ENCODE peak calls at places on chromosome 1, in four cellular contexts. N, D, R and U are unnamed samples.

GRCh38 chr1:6200188-6200809 is 904 bp upstream of the RPL22 start:
- DNase-seq in N (no peak), D (no peak), R (no peak), U (no peak)

GRCh38 chr1:108862017-108862610 is 5.2 kb upstream of the AKNAD1 start:
- DNase-seq in N (no peak), D (no peak), R (no peak), U (no peak)

GRCh38 chr1:152110365-152110859 is 4.8 kb downstream of the TCHH start:
- DNase-seq in N (peak; percentile 38), D (peak; percentile 44), R (no peak), U (peak; percentile 17)

GRCh38 chr1:228340686-228341449 is 65.8 kb downstream of the TRIM11 start:
- DNase-seq in N (no peak), D (no peak), R (peak; percentile 7), U (no peak)

GRCh38 chr1:113199718-113200455 is 126.9 kb downstream of the LRIG2 start:
- DNase-seq in N (no peak), D (no peak), R (no peak), U (no peak)

GRCh38 chr1:41485605-41486004 is 1.1 kb upstream of the EDN2 start:
- DNase-seq in N (no peak), D (peak; percentile 66), R (no peak), U (no peak)

GRCh38 chr1:27581823-27582243 is 22.1 kb downstream of the AHDC1 start:
- DNase-seq in N (no peak), D (no peak), R (peak; percentile 64), U (no peak)

GRCh38 chr1:15851251-15852035 is 3.9 kb downstream of the SPEN start:
- DNase-seq in N (no peak), D (no peak), R (no peak), U (no peak)

GRCh38 chr1:194281372-194281771 is 1095.0 kb upstream of the B3GALT2 start:
- DNase-seq in N (no peak), D (no peak), R (no peak), U (no peak)

GRCh38 chr1:194277927-194278326 is 1091.5 kb upstream of the B3GALT2 start:
- DNase-seq in N (peak; percentile 70), D (no peak), R (no peak), U (no peak)

GRCh38 chr1:194279975-194280374 is 1093.6 kb upstream of the B3GALT2 start:
- DNase-seq in N (no peak), D (no peak), R (no peak), U (no peak)

GRCh38 chr1:194280463-194280862 is 1094.0 kb upstream of the B3GALT2 start:
- DNase-seq in N (no peak), D (no peak), R (no peak), U (no peak)
- H3K4me3 ChIP-seq in N (no peak overlapping the region), D (no peak overlapping the region), R (no peak overlapping the region), U (no peak overlapping the region)

DNA sequence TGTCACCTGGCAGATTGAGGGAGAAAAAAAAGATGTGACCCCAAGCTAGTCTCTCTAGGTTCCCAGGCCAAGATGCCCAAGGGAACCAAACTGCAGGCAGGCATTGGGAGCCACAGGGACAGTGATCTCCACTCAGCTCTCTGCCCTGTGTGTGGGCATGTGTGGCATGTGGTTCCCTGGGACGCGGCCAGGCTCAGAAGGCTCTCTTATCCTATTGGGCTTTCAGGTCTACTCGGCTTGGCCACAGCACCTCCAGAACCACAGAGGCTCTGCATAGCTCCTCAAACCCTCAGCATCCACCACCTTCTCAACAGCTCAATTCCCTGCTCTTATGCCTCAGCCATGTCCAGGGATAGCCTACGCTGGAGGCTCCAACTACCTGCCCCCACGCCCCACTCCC is 22.0 kb downstream of the IQGAP3 start:
- DNase-seq in N (no peak), D (no peak), R (no peak), U (no peak)
- H3K4me3 ChIP-seq in N (no peak overlapping the region), D (no peak overlapping the region), R (no peak overlapping the region), U (no peak overlapping the region)

GRCh38 chr1:16903054-16903453 is 7.3 kb downstream of the RNU1-2 start:
- DNase-seq in N (peak; percentile 55), D (peak; percentile 57), R (no peak), U (no peak)
- H3K4me3 ChIP-seq in N (peak overlapping the region; percentile 53), D (no peak overlapping the region), R (no peak overlapping the region), U (no peak overlapping the region)

DNA sequence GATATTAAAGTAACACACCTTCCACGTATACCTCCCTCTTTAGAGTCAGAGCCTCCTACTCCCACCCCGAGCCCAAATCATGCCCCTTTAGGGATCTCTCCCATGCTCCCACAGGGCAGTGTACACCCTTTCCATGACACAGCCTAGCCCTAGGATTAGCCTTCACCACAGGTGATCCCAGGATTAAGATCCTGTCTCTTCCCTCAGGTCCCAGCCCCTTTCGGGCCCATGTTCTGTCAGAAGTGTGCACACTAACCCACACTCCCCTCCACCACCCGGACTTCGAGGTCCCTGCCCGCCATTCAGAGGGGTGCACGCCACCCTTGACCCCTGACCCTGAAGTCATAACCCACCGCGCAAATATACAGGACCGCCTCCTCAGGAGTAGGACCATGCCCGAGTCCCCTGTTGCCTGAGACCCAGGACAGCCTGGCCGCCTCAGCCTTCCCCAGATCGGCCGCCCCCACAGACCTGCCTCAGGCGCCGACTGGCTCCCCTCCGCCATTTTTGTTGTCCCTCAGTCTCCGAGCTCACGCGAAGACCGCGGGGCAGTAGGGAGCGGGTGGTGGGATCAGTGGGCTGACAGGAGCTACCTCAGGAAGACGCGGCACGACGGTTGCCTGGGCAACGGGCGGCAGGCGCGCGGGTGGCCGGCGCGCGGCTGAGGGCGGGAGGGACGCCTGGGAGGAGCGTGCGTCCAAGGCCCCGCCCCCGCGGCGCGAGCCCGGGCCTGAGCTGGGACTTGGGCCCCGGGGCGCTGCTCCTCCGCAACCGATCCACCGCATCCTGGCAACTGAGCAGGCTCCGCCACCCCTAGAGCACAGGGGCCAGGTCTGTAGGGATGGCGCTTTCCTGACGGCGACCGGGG is at the start of gene AGBL4:
- DNase-seq in N (no peak), D (peak; percentile 5), R (peak; percentile 20), U (no peak)
- H3K4me3 ChIP-seq in N (no peak within 1 kb of the TSS), D (peak within 1 kb of the TSS; percentile 46), R (peak within 1 kb of the TSS; percentile 36), U (peak within 1 kb of the TSS; percentile 52)

GRCh38 chr1:226310123-226310540 is 1.2 kb upstream of the LIN9 start:
- DNase-seq in N (no peak), D (no peak), R (no peak), U (no peak)
- H3K4me3 ChIP-seq in N (peak overlapping the region; percentile 77), D (no peak overlapping the region), R (no peak overlapping the region), U (peak overlapping the region; percentile 97)

DNA sequence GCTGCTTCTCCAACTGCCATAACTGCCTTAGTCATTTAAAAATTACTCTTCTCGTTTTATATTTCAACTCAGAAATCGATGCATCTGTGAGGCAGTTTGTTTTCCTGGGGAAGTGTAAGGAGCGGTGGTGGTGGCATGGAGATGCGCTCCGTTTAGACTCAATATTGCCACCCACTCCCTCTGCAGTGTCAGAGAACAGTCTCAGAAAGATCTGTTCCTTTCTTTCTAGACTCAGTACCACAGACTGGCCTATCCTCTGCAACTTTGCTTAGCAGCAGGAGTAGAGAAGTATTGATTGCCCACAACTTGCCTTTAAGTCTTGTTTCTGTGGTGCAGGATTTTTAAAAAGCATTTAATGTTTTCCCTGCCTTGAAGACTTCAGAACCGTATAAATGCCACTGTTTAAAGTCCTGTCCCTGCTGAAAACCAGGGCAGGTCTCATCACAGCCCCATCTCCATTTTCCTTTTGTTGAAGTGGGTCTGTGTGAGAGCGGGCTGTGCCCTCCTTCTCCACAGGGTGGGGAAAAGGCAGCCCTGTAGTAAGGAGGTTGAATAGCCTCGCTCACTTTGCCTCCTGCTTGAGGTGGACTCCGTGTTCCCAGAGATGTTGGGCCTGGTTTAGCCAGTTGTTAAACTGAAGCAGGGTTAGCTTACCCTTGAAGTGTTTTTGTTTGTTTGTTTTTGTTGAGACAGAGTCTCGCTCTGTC is 105.2 kb downstream of the NFIA start:
- DNase-seq in N (no peak), D (no peak), R (no peak), U (no peak)
- H3K4me3 ChIP-seq in N (no peak overlapping the region), D (no peak overlapping the region), R (no peak overlapping the region), U (no peak overlapping the region)

DNA sequence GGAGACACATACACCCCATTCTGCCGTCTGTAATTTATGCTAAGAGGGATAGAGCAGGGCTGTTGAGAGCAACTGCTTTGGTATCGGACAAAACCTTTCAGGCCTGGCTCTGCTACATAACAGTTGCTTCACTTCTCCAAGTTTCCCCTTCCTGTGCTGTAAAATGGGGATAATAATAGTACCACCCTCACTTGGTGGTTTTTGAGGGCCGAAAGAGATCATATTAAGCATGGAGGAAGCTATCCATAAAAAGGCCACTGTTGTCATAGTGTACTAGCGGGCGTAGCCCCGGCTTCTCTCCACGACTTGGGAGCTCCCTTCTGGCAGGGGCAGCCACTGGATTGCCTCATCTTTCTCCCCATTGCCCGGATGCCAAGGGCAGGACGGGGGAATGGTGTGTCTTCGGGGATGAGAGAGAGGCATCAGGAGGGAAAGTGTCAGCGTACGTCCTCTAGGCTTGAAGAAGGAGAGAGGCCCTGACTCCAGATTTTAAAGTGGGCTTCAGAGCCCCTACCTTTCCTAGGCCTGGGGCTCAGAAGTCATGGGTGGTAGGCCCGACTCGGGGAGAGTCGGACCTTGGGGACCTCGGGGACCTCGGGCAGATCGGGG is 580 bp upstream of the MFSD2A start:
- DNase-seq in N (no peak), D (no peak), R (no peak), U (no peak)
- H3K4me3 ChIP-seq in N (peak overlapping the region; percentile 90), D (peak overlapping the region; percentile 54), R (no peak overlapping the region), U (peak overlapping the region; percentile 31)

DNA sequence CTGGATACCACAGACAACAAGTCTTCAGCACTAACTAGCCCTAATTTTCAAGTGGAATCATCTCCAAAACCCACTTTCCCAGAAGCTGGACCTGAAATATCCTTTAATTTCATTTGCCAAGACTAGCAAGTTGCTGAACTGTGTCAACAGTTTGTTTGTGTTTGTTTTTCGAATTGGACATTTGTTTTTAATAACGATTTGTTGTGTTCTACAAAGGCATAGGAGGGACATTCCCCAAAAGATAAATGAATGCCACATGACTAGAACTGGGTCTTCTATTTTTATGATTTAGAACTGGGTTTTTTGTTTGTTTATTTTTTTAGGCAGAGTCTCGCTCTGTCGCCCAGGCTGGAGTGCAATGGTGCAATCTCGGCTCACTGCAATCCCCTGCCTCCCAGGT is 17.9 kb downstream of the LUZP1 start:
- DNase-seq in N (no peak), D (no peak), R (no peak), U (no peak)
- H3K4me3 ChIP-seq in N (no peak overlapping the region), D (no peak overlapping the region), R (no peak overlapping the region), U (no peak overlapping the region)

DNA sequence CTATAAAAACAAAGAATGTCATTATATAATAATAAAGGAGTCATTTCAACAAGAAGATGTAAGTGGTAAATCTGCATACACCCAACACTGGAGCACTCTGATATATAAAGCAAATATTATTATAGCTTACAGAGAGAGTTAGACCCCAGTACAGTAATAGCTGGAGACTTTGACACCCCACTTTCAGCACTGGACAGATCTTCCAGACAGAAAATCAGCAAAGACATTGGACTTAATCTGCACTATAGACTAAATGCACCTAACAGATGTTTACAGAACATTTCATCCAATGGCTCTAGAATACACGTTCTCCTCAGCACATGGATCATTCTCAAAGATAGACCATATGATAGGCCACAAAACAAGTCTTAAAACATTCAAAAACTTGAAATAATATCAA is 20.0 kb upstream of the KCNH1 start:
- DNase-seq in N (no peak), D (peak; percentile 5), R (no peak), U (no peak)
- H3K4me3 ChIP-seq in N (no peak overlapping the region), D (no peak overlapping the region), R (no peak overlapping the region), U (no peak overlapping the region)

GRCh38 chr1:8021676-8022266 is 4.3 kb downstream of the ERRFI1 start:
- DNase-seq in N (no peak), D (peak; percentile 50), R (no peak), U (no peak)
- H3K4me3 ChIP-seq in N (no peak overlapping the region), D (peak overlapping the region; percentile 86), R (no peak overlapping the region), U (peak overlapping the region; percentile 86)